ENCODE peak calls at places on chromosome 19, in six cellular contexts. S, L, J, G, C and D are unnamed samples.

GRCh38 chr19:2266183-2266993 is 10.2 kb upstream of the JSRP1 start:
- DNase-seq in S (peak; percentile 66), L (peak; percentile 84), J (peak; percentile 57), G (peak; percentile 55), C (peak; percentile 85), D (peak; percentile 91)

GRCh38 chr19:18408053-18408476 is 10.6 kb upstream of the LRRC25 start:
- DNase-seq in S (no peak), L (no peak), J (peak; percentile 74), G (no peak), C (no peak), D (no peak)

GRCh38 chr19:22257916-22258315 is 28.3 kb upstream of the ZNF729 start:
- DNase-seq in S (no peak), L (no peak), J (no peak), G (no peak), C (no peak), D (no peak)

GRCh38 chr19:30425885-30426838 is 54.0 kb downstream of the ZNF536 start:
- DNase-seq in S (no peak), L (no peak), J (peak; percentile 69), G (no peak), C (no peak), D (no peak)

GRCh38 chr19:23075031-23075733 is 41.6 kb upstream of the ZNF730 start:
- DNase-seq in S (peak; percentile 24), L (peak; percentile 77), J (peak; percentile 97), G (peak; percentile 53), C (peak; percentile 62), D (peak; percentile 85)

GRCh38 chr19:48230555-48231129 is 25.1 kb downstream of the CARD8 start:
- DNase-seq in S (no peak), L (no peak), J (no peak), G (no peak), C (no peak), D (no peak)

GRCh38 chr19:14764401-14764800 is 14.0 kb downstream of the ADGRE2 start:
- DNase-seq in S (no peak), L (no peak), J (no peak), G (no peak), C (no peak), D (no peak)

GRCh38 chr19:35501684-35502083 is 11.4 kb upstream of the KRTDAP start:
- DNase-seq in S (no peak), L (no peak), J (peak; percentile 45), G (no peak), C (no peak), D (no peak)

GRCh38 chr19:47756953-47757608 is 11.7 kb downstream of the NOP53 start:
- DNase-seq in S (no peak), L (no peak), J (no peak), G (no peak), C (no peak), D (no peak)

GRCh38 chr19:3359850-3360493 is 6.4 kb upstream of the NFIC start:
- DNase-seq in S (no peak), L (peak; percentile 45), J (peak; percentile 65), G (no peak), C (no peak), D (peak; percentile 47)

GRCh38 chr19:13629687-13630357 is 123.5 kb upstream of the CACNA1A start:
- DNase-seq in S (peak; percentile 13), L (peak; percentile 9), J (no peak), G (no peak), C (no peak), D (no peak)

GRCh38 chr19:50486823-50487515 is 10.3 kb upstream of the GARIN5A start:
- DNase-seq in S (no peak), L (peak; percentile 47), J (peak; percentile 67), G (peak; percentile 12), C (no peak), D (peak; percentile 44)

GRCh38 chr19:16470911-16471811 is 609 bp downstream of the EPS15L1 start:
- DNase-seq in S (peak; percentile 50), L (peak; percentile 71), J (peak; percentile 52), G (no peak), C (no peak), D (no peak)

GRCh38 chr19:57434386-57435061 is 601 bp upstream of the ZNF749 start:
- DNase-seq in S (peak; percentile 17), L (peak; percentile 31), J (peak; percentile 45), G (peak; percentile 12), C (no peak), D (no peak)

GRCh38 chr19:4575267-4575793 is 15.8 kb upstream of the SEMA6B start:
- DNase-seq in S (peak; percentile 96), L (peak; percentile 79), J (peak; percentile 79), G (peak; percentile 96), C (no peak), D (peak; percentile 99)

GRCh38 chr19:58182577-58182988 is 278 bp upstream of the ZNF274 start:
- DNase-seq in S (peak; percentile 93), L (no peak), J (no peak), G (no peak), C (no peak), D (no peak)

GRCh38 chr19:39701291-39701690 is 3.0 kb upstream of the LGALS14 start:
- DNase-seq in S (no peak), L (no peak), J (no peak), G (no peak), C (no peak), D (no peak)

GRCh38 chr19:47095707-47096704 is 17.6 kb downstream of the ZC3H4 start:
- DNase-seq in S (no peak), L (no peak), J (no peak), G (no peak), C (no peak), D (no peak)

GRCh38 chr19:29618871-29619270 is 12.8 kb downstream of the POP4 start:
- DNase-seq in S (no peak), L (no peak), J (peak; percentile 22), G (no peak), C (no peak), D (no peak)

GRCh38 chr19:53903055-53903680 is 5.9 kb upstream of the CACNG7 start:
- DNase-seq in S (peak; percentile 40), L (no peak), J (peak; percentile 92), G (no peak), C (no peak), D (peak; percentile 91)

GRCh38 chr19:10111405-10111811 is at the start of gene P2RY11:
- DNase-seq in S (no peak), L (no peak), J (no peak), G (no peak), C (peak; percentile 57), D (no peak)

GRCh38 chr19:4914736-4915501 is 5.6 kb downstream of the UHRF1 start:
- DNase-seq in S (peak; percentile 79), L (peak; percentile 88), J (peak; percentile 18), G (peak; percentile 55), C (no peak), D (no peak)

GRCh38 chr19:1407662-1408299 is 395 bp downstream of the DAZAP1 start:
- DNase-seq in S (peak; percentile 47), L (no peak), J (no peak), G (no peak), C (no peak), D (no peak)